ENCODE peak calls at places on chromosome 7, in five cellular contexts. T is stomach; P is thyroid gland; I is CD8-positive, alpha-beta T cell; W is endothelial cell of umbilical vein. F is an unnamed sample.
A peak's percentile ranks its signal among the peaks of the same experiment; 100 is the strongest.

GRCh38 chr7:22811746-22812280 is 10.8 kb downstream of the TOMM7 start:
- DNase-seq in W (no peak), T (no peak), P (no peak), I (no peak), F (no peak)

GRCh38 chr7:2738110-2738509 is 50.1 kb downstream of the AMZ1 start:
- DNase-seq in W (no peak), P (no peak), I (no peak), T (peak; percentile 26), F (peak; percentile 37)

GRCh38 chr7:36509962-36510361 is 120.3 kb downstream of the ANLN start:
- DNase-seq in P (no peak), I (no peak), W (no peak), T (no peak), F (no peak)

GRCh38 chr7:107860981-107861652 is 29.9 kb upstream of the DLD start:
- DNase-seq in W (no peak), T (no peak), I (no peak), P (peak; percentile 44), F (no peak)

GRCh38 chr7:57646901-57647246 is 196.9 kb downstream of the ZNF716 start:
- DNase-seq in I (no peak), P (no peak), W (no peak), T (no peak), F (no peak)

GRCh38 chr7:88344956-88345832 is 38.5 kb upstream of the STEAP4 start:
- DNase-seq in W (peak; percentile 25), P (peak; percentile 54), T (peak; percentile 41), I (no peak), F (peak; percentile 68)

GRCh38 chr7:157875230-157876179 is 538.7 kb downstream of the DNAJB6 start:
- DNase-seq in T (peak; percentile 57), I (peak; percentile 72), W (no peak), P (no peak), F (no peak)

GRCh38 chr7:37786741-37787569 is 61.4 kb upstream of the NME8 start:
- DNase-seq in P (no peak), I (no peak), W (no peak), T (no peak), F (no peak)

GRCh38 chr7:91263359-91264082 is 712 bp upstream of the FZD1 start:
- DNase-seq in P (peak; percentile 75), T (no peak), W (no peak), I (no peak), F (peak; percentile 50)

GRCh38 chr7:137434530-137434929 is 91.0 kb upstream of the PTN start:
- DNase-seq in W (no peak), T (no peak), P (no peak), I (no peak), F (no peak)

GRCh38 chr7:151005566-151005965 is 14.7 kb downstream of the NOS3 start:
- DNase-seq in T (no peak), W (no peak), I (no peak), P (no peak), F (no peak)

GRCh38 chr7:157472311-157473050 is 135.7 kb downstream of the DNAJB6 start:
- DNase-seq in P (no peak), I (no peak), T (peak; percentile 15), W (no peak), F (no peak)

GRCh38 chr7:45890902-45891461 is 2.7 kb downstream of the IGFBP1 start:
- DNase-seq in T (no peak), P (no peak), W (peak; percentile 62), I (no peak), F (no peak)

GRCh38 chr7:47576031-47576908 is 5.6 kb downstream of the TNS3 start:
- DNase-seq in W (no peak), I (no peak), T (peak; percentile 89), P (peak; percentile 80), F (peak; percentile 80)

GRCh38 chr7:158407581-158408331 is 179.9 kb downstream of the PTPRN2 start:
- DNase-seq in W (no peak), P (no peak), I (no peak), T (no peak), F (no peak)

GRCh38 chr7:82234457-82235049 is 209.0 kb downstream of the CACNA2D1 start:
- DNase-seq in I (no peak), W (peak; percentile 61), T (no peak), P (no peak), F (no peak)

GRCh38 chr7:142243823-142244222 is 14.0 kb downstream of the PRSS58 start:
- DNase-seq in T (no peak), P (no peak), I (no peak), W (no peak), F (no peak)

GRCh38 chr7:74454059-74454947 is 597 bp downstream of the GTF2IRD1 start:
- DNase-seq in I (no peak), W (no peak), T (no peak), P (peak; percentile 54), F (peak; percentile 48)

GRCh38 chr7:101687081-101687480 is 58.0 kb upstream of the MYL10 start:
- DNase-seq in I (no peak), T (no peak), P (no peak), W (no peak), F (no peak)

GRCh38 chr7:47580175-47580701 is 1.7 kb downstream of the TNS3 start:
- DNase-seq in W (no peak), P (no peak), T (peak; percentile 74), I (no peak), F (peak; percentile 94)

GRCh38 chr7:101154693-101155102 is 422 bp downstream of the AP1S1 start:
- DNase-seq in P (peak; percentile 8), T (no peak), W (no peak), I (no peak), F (no peak)

GRCh38 chr7:84693483-84693882 is 493.4 kb downstream of the SEMA3D start:
- DNase-seq in I (no peak), W (no peak), P (no peak), T (no peak), F (no peak)

GRCh38 chr7:105149827-105150226 is 135.8 kb downstream of the KMT2E start:
- DNase-seq in P (no peak), I (no peak), W (peak; percentile 77), T (no peak), F (no peak)

GRCh38 chr7:26102176-26102575 is 49.8 kb upstream of the NFE2L3 start:
- DNase-seq in P (no peak), I (no peak), W (no peak), T (no peak), F (no peak)

GRCh38 chr7:116692599-116693308 is 20.8 kb downstream of the MET start:
- DNase-seq in P (no peak), I (no peak), T (no peak), W (peak; percentile 58), F (no peak)

GRCh38 chr7:26233902-26234511 is 32.5 kb downstream of the CBX3 start:
- DNase-seq in W (no peak), P (no peak), T (no peak), I (no peak), F (no peak)

GRCh38 chr7:158452331-158452730 is 135.3 kb downstream of the PTPRN2 start:
- DNase-seq in W (no peak), I (no peak), T (no peak), P (no peak), F (no peak)

GRCh38 chr7:101634196-101634717 is 5.2 kb upstream of the MYL10 start:
- DNase-seq in T (no peak), W (no peak), P (no peak), I (no peak), F (no peak)

GRCh38 chr7:92674379-92674778 is 84.2 kb upstream of the FAM133B start:
- DNase-seq in I (no peak), P (no peak), W (no peak), T (no peak), F (no peak)

GRCh38 chr7:8133955-8134733 is 127.8 kb downstream of the ICA1 start:
- DNase-seq in I (no peak), W (no peak), P (peak; percentile 52), T (no peak), F (no peak)
- H3K4me3 ChIP-seq in I (no peak overlapping the region), W (no peak overlapping the region), P (no peak overlapping the region), T (no peak overlapping the region), F (no peak overlapping the region)

GRCh38 chr7:128032605-128033235 is 1.5 kb upstream of the LRRC4 start:
- DNase-seq in P (no peak), I (no peak), W (no peak), T (no peak), F (no peak)
- H3K4me3 ChIP-seq in P (peak overlapping the region; percentile 29), I (no peak overlapping the region), W (peak overlapping the region; percentile 8), T (peak overlapping the region; percentile 66), F (no peak overlapping the region)

GRCh38 chr7:128835790-128836641 is 5.8 kb downstream of the FLNC start:
- DNase-seq in I (no peak), P (no peak), T (no peak), W (no peak), F (no peak)
- H3K4me3 ChIP-seq in I (no peak overlapping the region), P (no peak overlapping the region), T (no peak overlapping the region), W (no peak overlapping the region), F (no peak overlapping the region)

DNA sequence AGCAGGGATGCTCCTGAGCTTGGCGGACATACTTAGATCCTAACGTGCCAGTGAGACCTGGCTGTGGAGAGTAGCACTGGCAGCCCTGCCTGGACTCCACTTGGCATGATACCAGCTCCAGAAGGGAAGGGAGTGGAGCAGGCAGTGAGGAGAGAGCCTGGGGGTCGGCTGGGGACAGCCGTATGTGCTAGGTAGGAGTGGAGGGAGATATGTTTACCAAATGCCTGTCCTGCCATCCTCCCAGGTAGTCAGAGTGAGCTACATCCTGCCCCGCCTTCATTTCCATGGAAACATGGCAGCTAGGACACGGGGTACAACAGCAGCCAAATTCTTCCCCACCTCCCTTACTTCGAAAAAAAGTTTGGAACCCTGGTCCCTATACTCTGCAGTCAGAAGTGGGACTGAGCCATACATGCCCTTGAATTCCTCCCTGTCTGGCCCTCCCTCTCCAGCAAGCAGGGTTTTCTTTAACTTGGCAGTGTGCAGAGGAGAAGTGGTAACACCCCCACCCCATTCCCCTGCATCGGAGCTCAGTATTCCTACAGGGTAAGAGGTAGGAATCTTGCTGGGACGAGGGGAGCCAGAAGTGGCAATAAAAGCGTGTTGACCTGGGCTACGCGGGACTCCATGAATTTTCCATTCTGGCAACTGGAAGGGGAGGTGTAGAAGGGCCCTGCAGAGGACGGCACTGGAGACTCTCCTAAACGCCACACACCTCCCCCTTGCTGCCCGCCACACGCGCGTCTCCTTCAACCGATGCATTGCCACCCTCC is 20.0 kb upstream of the SMO start:
- DNase-seq in T (no peak), I (no peak), P (no peak), W (no peak), F (no peak)
- H3K4me3 ChIP-seq in T (peak overlapping the region; percentile 59), I (peak overlapping the region; percentile 60), P (peak overlapping the region; percentile 37), W (no peak overlapping the region), F (no peak overlapping the region)

GRCh38 chr7:121078701-121079227 is 90.3 kb downstream of the CPED1 start:
- DNase-seq in I (no peak), W (no peak), T (no peak), P (no peak), F (no peak)
- H3K4me3 ChIP-seq in I (no peak overlapping the region), W (no peak overlapping the region), T (no peak overlapping the region), P (no peak overlapping the region), F (no peak overlapping the region)

DNA sequence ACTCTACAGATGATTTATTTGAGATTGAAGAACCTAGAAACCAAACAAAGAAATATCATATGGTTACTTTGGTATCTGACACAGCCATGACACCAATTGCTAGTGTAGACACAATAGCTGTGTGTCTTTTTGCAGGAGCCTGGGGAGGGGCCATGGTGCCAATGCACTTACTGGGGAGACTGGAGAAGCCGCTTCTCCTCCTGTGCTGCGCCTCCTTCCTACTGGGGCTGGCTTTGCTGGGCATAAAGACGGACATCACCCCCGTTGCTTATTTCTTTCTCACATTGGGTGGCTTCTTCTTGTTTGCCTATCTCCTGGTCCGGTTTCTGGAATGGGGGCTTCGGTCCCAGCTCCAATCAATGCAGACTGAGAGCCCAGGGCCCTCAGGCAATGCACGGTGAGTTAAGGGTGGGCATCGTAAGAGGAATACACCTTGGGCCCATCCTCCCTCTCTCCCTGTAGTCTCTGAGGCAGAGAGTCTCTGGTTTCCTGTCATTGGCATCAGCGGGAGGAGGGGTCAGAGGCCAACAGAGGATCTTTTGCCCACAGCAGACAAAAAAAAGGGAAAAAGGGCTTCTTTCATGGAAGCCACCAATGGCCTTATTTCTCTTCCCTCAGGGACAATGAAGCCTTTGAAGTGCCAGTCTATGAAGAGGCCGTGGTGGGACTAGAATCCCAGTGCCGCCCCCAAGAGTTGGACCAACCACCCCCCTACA is 1.2 kb downstream of the TMEM139 start:
- DNase-seq in I (no peak), T (no peak), P (no peak), W (no peak), F (no peak)
- H3K4me3 ChIP-seq in I (no peak overlapping the region), T (peak overlapping the region; percentile 43), P (no peak overlapping the region), W (no peak overlapping the region), F (no peak overlapping the region)

F was measured in body of pancreas.